ENCODE peak calls at places on chromosomes 5 and 9, in four cellular contexts. One of them, this sample, is unnamed.

GRCh38 chr5:42950466-42951168 is 89.5 kb downstream of the ANXA2R start:
- DNase-seq in A549: peak
- DNase-seq in GM23338: peak
- DNase-seq in foreskin fibroblast: peak
- DNase-seq in this sample: peak

GRCh38 chr9:84779892-84780291 is 110.4 kb downstream of the NTRK2 start:
- DNase-seq in A549: no peak
- DNase-seq in GM23338: no peak
- DNase-seq in foreskin fibroblast: no peak
- DNase-seq in this sample: no peak

GRCh38 chr5:122463221-122463620 is 151.2 kb downstream of the SNCAIP start:
- DNase-seq in A549: no peak
- DNase-seq in GM23338: no peak
- DNase-seq in foreskin fibroblast: no peak
- DNase-seq in this sample: peak

GRCh38 chr5:100574716-100575115 is 39.5 kb downstream of the FAM174A start:
- DNase-seq in A549: no peak
- DNase-seq in GM23338: no peak
- DNase-seq in foreskin fibroblast: no peak
- DNase-seq in this sample: no peak

GRCh38 chr9:126376311-126376902 is 49.8 kb downstream of the MVB12B start:
- DNase-seq in A549: no peak
- DNase-seq in GM23338: no peak
- DNase-seq in foreskin fibroblast: no peak
- DNase-seq in this sample: no peak

GRCh38 chr5:129172561-129172960 is 78.0 kb downstream of the ISOC1 start:
- DNase-seq in A549: peak
- DNase-seq in GM23338: peak
- DNase-seq in foreskin fibroblast: peak
- DNase-seq in this sample: peak

GRCh38 chr5:14742427-14743010 is 78.0 kb downstream of the OTULIN start:
- DNase-seq in A549: no peak
- DNase-seq in GM23338: no peak
- DNase-seq in foreskin fibroblast: no peak
- DNase-seq in this sample: no peak

GRCh38 chr5:158451203-158451982 is 592.4 kb upstream of the CLINT1 start:
- DNase-seq in A549: no peak
- DNase-seq in GM23338: no peak
- DNase-seq in foreskin fibroblast: peak
- DNase-seq in this sample: peak

GRCh38 chr5:138985683-138986082 is 110.5 kb upstream of the LRRTM2 start:
- DNase-seq in A549: no peak
- DNase-seq in GM23338: no peak
- DNase-seq in foreskin fibroblast: no peak
- DNase-seq in this sample: no peak

GRCh38 chr5:7050986-7051385 is 337.8 kb downstream of the TENT4A start:
- DNase-seq in A549: no peak
- DNase-seq in GM23338: no peak
- DNase-seq in foreskin fibroblast: no peak
- DNase-seq in this sample: no peak

GRCh38 chr5:121182788-121183490 is 668.7 kb upstream of the FTMT start:
- DNase-seq in A549: no peak
- DNase-seq in GM23338: no peak
- DNase-seq in foreskin fibroblast: no peak
- DNase-seq in this sample: no peak

GRCh38 chr5:116289276-116289675 is 204.5 kb downstream of the COMMD10 start:
- DNase-seq in A549: no peak
- DNase-seq in GM23338: peak
- DNase-seq in foreskin fibroblast: no peak
- DNase-seq in this sample: no peak

GRCh38 chr5:177403194-177403825 is 2.8 kb upstream of the PFN3 start:
- DNase-seq in A549: peak
- DNase-seq in GM23338: peak
- DNase-seq in foreskin fibroblast: no peak
- DNase-seq in this sample: peak

GRCh38 chr5:35183243-35183955 is 46.9 kb downstream of the PRLR start:
- DNase-seq in A549: peak
- DNase-seq in GM23338: peak
- DNase-seq in foreskin fibroblast: peak
- DNase-seq in this sample: peak
- TF ChIP-seq CTCF in A549: peak
- TF ChIP-seq CTCF in GM23338: peak
- TF ChIP-seq CTCF in foreskin fibroblast: peak
- TF ChIP-seq CTCF in this sample: peak

GRCh38 chr9:131238402-131239021 is 37.8 kb downstream of the FAM78A start:
- DNase-seq in A549: no peak
- DNase-seq in GM23338: no peak
- DNase-seq in foreskin fibroblast: no peak
- DNase-seq in this sample: peak
- H3K4me3 ChIP-seq in A549: no peak
- H3K4me3 ChIP-seq in GM23338: peak
- H3K4me3 ChIP-seq in foreskin fibroblast: no peak
- H3K4me3 ChIP-seq in this sample: no peak

GRCh38 chr5:146510528-146510927 is 5.5 kb downstream of the GPR151 start:
- DNase-seq in A549: no peak
- DNase-seq in GM23338: no peak
- DNase-seq in foreskin fibroblast: peak
- DNase-seq in this sample: peak

DNA sequence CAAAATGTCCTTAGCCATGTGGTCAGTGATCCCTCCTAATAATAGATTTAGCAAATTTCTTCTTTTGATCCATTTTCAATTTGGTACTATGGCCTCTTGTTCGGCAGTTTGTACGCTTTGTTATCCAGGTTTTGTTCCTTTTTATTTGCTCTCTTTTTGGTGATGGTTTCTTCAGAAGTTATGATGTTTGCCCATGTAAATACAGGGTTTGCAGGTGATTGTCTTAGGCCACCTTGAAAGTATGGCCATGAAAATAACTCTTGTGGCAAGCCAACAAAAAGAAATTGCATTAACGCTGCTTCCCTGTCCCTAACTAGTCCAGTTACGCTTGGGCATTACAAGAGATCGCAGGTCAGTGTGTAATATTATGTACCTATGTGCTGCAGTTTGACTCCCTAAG is 8.6 kb downstream of the GPR151 start:
- DNase-seq in A549: no peak
- DNase-seq in GM23338: no peak
- DNase-seq in foreskin fibroblast: no peak
- DNase-seq in this sample: no peak
- TF ChIP-seq CTCF in A549: no peak
- TF ChIP-seq CTCF in GM23338: no peak
- TF ChIP-seq CTCF in foreskin fibroblast: no peak
- TF ChIP-seq CTCF in this sample: no peak

GRCh38 chr5:143593723-143594122 is 190.2 kb upstream of the NR3C1 start:
- DNase-seq in A549: no peak
- DNase-seq in GM23338: no peak
- DNase-seq in foreskin fibroblast: no peak
- DNase-seq in this sample: no peak

GRCh38 chr5:143599474-143599873 is 196.0 kb upstream of the NR3C1 start:
- DNase-seq in A549: no peak
- DNase-seq in GM23338: no peak
- DNase-seq in foreskin fibroblast: no peak
- DNase-seq in this sample: no peak

GRCh38 chr5:143596500-143596820 is 193.0 kb upstream of the NR3C1 start:
- DNase-seq in A549: no peak
- DNase-seq in GM23338: no peak
- DNase-seq in foreskin fibroblast: no peak
- DNase-seq in this sample: no peak

GRCh38 chr5:143594913-143595818 is 191.7 kb upstream of the NR3C1 start:
- DNase-seq in A549: peak
- DNase-seq in GM23338: no peak
- DNase-seq in foreskin fibroblast: no peak
- DNase-seq in this sample: peak

DNA sequence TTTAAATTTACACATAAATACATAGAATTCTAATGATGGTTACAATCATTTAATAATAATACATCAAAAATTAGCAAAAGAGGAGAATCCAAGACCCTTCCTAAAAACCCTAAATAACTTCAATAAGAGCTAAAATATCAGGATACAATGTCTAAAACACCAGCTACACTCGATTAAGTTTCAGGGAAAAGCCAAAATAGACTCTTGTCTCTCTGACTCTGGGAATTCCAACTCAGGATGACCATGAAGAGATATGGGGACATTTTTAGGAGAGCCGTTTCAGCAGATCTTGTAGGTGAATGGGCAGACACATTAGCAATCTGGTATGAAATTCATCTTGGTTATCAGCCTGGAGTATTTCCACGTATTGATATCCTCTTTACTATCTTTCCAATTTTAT is 193.3 kb upstream of the NR3C1 start:
- DNase-seq in A549: no peak
- DNase-seq in GM23338: no peak
- DNase-seq in foreskin fibroblast: no peak
- DNase-seq in this sample: no peak
- H3K4me3 ChIP-seq in A549: peak
- H3K4me3 ChIP-seq in GM23338: no peak
- H3K4me3 ChIP-seq in foreskin fibroblast: no peak
- H3K4me3 ChIP-seq in this sample: no peak

GRCh38 chr5:153902026-153902425 is 136.7 kb downstream of the FAM114A2 start:
- DNase-seq in A549: no peak
- DNase-seq in GM23338: no peak
- DNase-seq in foreskin fibroblast: peak
- DNase-seq in this sample: no peak

GRCh38 chr5:153901449-153901848 is 137.3 kb downstream of the FAM114A2 start:
- DNase-seq in A549: no peak
- DNase-seq in GM23338: no peak
- DNase-seq in foreskin fibroblast: no peak
- DNase-seq in this sample: no peak

GRCh38 chr5:153903321-153903720 is 135.4 kb downstream of the FAM114A2 start:
- DNase-seq in A549: no peak
- DNase-seq in GM23338: no peak
- DNase-seq in foreskin fibroblast: no peak
- DNase-seq in this sample: peak

GRCh38 chr5:153907170-153907775 is 131.4 kb downstream of the FAM114A2 start:
- DNase-seq in A549: no peak
- DNase-seq in GM23338: no peak
- DNase-seq in foreskin fibroblast: no peak
- DNase-seq in this sample: no peak

GRCh38 chr5:153905214-153905613 is 133.5 kb downstream of the FAM114A2 start:
- DNase-seq in A549: no peak
- DNase-seq in GM23338: no peak
- DNase-seq in foreskin fibroblast: no peak
- DNase-seq in this sample: peak
- TF ChIP-seq CTCF in A549: no peak
- TF ChIP-seq CTCF in GM23338: peak
- TF ChIP-seq CTCF in foreskin fibroblast: no peak
- TF ChIP-seq CTCF in this sample: peak

GRCh38 chr5:115260248-115260647 is 2.4 kb downstream of the PGGT1B start:
- DNase-seq in A549: no peak
- DNase-seq in GM23338: no peak
- DNase-seq in foreskin fibroblast: no peak
- DNase-seq in this sample: no peak
- H3K4me3 ChIP-seq in A549: no peak
- H3K4me3 ChIP-seq in GM23338: no peak
- H3K4me3 ChIP-seq in foreskin fibroblast: no peak
- H3K4me3 ChIP-seq in this sample: no peak

GRCh38 chr5:74185599-74185998 is 454.9 kb downstream of the ENC1 start:
- DNase-seq in A549: no peak
- DNase-seq in GM23338: no peak
- DNase-seq in foreskin fibroblast: no peak
- DNase-seq in this sample: no peak
- TF ChIP-seq CTCF in A549: no peak
- TF ChIP-seq CTCF in GM23338: no peak
- TF ChIP-seq CTCF in foreskin fibroblast: no peak
- TF ChIP-seq CTCF in this sample: no peak

GRCh38 chr5:175642998-175643397 is 14.9 kb upstream of the HRH2 start:
- DNase-seq in A549: no peak
- DNase-seq in GM23338: no peak
- DNase-seq in foreskin fibroblast: no peak
- DNase-seq in this sample: no peak

GRCh38 chr5:175635854-175636253 is 22.0 kb upstream of the HRH2 start:
- DNase-seq in A549: no peak
- DNase-seq in GM23338: no peak
- DNase-seq in foreskin fibroblast: no peak
- DNase-seq in this sample: no peak

GRCh38 chr5:175638305-175638704 is 19.6 kb upstream of the HRH2 start:
- DNase-seq in A549: no peak
- DNase-seq in GM23338: peak
- DNase-seq in foreskin fibroblast: no peak
- DNase-seq in this sample: no peak

DNA sequence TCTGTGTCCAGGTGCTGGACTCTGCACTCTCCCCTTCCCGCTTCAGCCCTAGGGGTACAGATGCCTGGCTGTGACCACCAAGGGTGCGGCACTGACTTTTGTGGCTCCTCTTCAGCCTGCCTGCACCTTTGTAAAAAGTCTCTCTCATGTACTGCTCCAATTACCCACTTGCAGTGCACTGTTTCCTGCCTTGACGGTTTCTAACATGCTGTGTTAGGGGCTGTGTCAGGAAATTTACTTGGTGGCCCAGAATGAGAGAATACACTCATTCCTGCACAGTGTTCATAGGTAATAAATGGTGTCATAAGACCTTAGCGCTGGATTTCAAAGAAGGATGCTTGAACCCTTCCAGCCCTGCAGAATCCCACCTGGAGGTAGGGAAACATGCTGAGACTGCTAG is 17.8 kb upstream of the HRH2 start:
- DNase-seq in A549: no peak
- DNase-seq in GM23338: no peak
- DNase-seq in foreskin fibroblast: no peak
- DNase-seq in this sample: no peak
- H3K4me3 ChIP-seq in A549: no peak
- H3K4me3 ChIP-seq in GM23338: no peak
- H3K4me3 ChIP-seq in foreskin fibroblast: no peak
- H3K4me3 ChIP-seq in this sample: no peak

DNA sequence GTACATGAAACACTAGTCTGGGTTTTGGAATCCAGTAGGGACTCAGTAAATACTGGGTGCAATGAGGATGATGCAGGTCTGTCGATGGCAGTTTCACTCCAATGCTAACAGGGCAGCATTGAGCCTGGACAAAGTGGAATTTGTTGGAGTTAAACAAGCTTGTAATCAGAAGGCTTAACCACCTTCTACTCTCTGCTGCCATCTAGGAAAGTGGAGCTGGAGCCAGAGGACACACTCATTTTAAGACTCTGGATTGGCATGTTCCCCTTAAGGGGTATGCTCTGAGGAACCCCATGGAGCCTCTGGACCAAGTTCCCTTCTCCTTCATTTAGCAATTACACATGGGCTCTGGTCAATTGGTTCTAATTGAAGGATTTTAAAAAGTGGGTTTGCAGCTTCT is 331.0 kb upstream of the ADAMTSL1 start:
- DNase-seq in A549: no peak
- DNase-seq in GM23338: peak
- DNase-seq in foreskin fibroblast: peak
- DNase-seq in this sample: peak
- TF ChIP-seq CTCF in A549: no peak
- TF ChIP-seq CTCF in GM23338: peak
- TF ChIP-seq CTCF in foreskin fibroblast: peak
- TF ChIP-seq CTCF in this sample: peak

This sample was measured in choroid plexus epithelial cell.